ENCODE peak calls at places on chromosomes 12 and 14, in four cellular contexts. H is fibroblast of mammary gland, N is fibroblast of pulmonary artery, I is NB4. U is an unnamed sample.

GRCh38 chr12:66920205-66920604 is 241.3 kb upstream of the GRIP1 start:
- DNase-seq in H (no peak), N (no peak), I (no peak), U (no peak)

GRCh38 chr12:108638141-108638823 is 4.6 kb upstream of the SELPLG start:
- DNase-seq in I (peak), H (no peak), N (no peak), U (no peak)

GRCh38 chr14:93015505-93015904 is 92.6 kb downstream of the CHGA start:
- DNase-seq in H (no peak), N (no peak), I (no peak), U (no peak)

GRCh38 chr14:66066991-66067788 is 419.0 kb upstream of the CCDC196 start:
- DNase-seq in I (no peak), H (peak), N (peak), U (no peak)

GRCh38 chr12:57471-57980 is 9.0 kb upstream of the IQSEC3 start:
- DNase-seq in I (no peak), H (no peak), N (no peak), U (no peak)

GRCh38 chr12:93274937-93275336 is 102.8 kb upstream of the NUDT4 start:
- DNase-seq in H (no peak), I (no peak), N (no peak), U (no peak)

GRCh38 chr12:53091756-53092155 is 5.7 kb upstream of the IGFBP6 start:
- DNase-seq in H (no peak), I (no peak), N (no peak), U (no peak)

GRCh38 chr14:22973217-22974032 is 8.9 kb downstream of the AJUBA start:
- DNase-seq in H (peak), N (peak), I (peak), U (peak)

GRCh38 chr14:39956372-39956771 is 524.1 kb upstream of the FBXO33 start:
- DNase-seq in H (no peak), N (no peak), I (peak), U (peak)

GRCh38 chr12:14284189-14284722 is 81.2 kb upstream of the ATF7IP start:
- DNase-seq in I (no peak), N (peak), H (no peak), U (no peak)

GRCh38 chr14:99838555-99839193 is 45.5 kb downstream of the EML1 start:
- DNase-seq in N (peak), H (peak), I (no peak), U (no peak)

GRCh38 chr12:39807043-39807442 is 187.4 kb upstream of the ABCD2 start:
- DNase-seq in H (peak), N (peak), I (peak), U (peak)

GRCh38 chr12:64104376-64104775 is 117.7 kb downstream of the KICS2 start:
- DNase-seq in I (no peak), H (peak), N (peak), U (peak)

GRCh38 chr14:74135386-74135785 is 50.6 kb downstream of the LIN52 start:
- DNase-seq in H (peak), N (peak), I (no peak), U (peak)

GRCh38 chr12:132327351-132328171 is 1.8 kb downstream of the GALNT9 start:
- DNase-seq in N (peak), I (peak), H (peak), U (peak)

GRCh38 chr12:123972448-123973401 is at the start of the genes CCDC92 and ZNF664:
- DNase-seq in H (peak), I (peak), N (peak), U (peak)

GRCh38 chr12:92136883-92137582 is 8.6 kb downstream of the BTG1 start:
- DNase-seq in N (peak), H (peak), I (peak), U (peak)

GRCh38 chr14:24398943-24399801 is at the start of gene NYNRIN:
- DNase-seq in I (peak), N (peak), H (peak), U (no peak)

GRCh38 chr12:5210179-5210917 is 166.7 kb downstream of the KCNA5 start:
- DNase-seq in I (no peak), N (no peak), H (no peak), U (no peak)

GRCh38 chr14:104114421-104115130 is 23.8 kb upstream of the KIF26A start:
- DNase-seq in N (no peak), I (no peak), H (no peak), U (no peak)

GRCh38 chr14:73725116-73726024 is 11.2 kb upstream of the PNMA1 start:
- DNase-seq in H (peak), I (peak), N (peak), U (peak)

GRCh38 chr12:20807192-20808080 is 3.1 kb upstream of the SLCO1B3 start:
- DNase-seq in I (no peak), N (no peak), H (no peak), U (no peak)

GRCh38 chr12:113242018-113242418 is 20.8 kb downstream of the TPCN1 start:
- DNase-seq in I (peak), N (no peak), H (peak), U (peak)

GRCh38 chr12:113174461-113175384 is 10.6 kb downstream of the DDX54 start:
- DNase-seq in N (peak), I (peak), H (peak), U (peak)

GRCh38 chr12:45343269-45344051 is 127.6 kb downstream of the ANO6 start:
- DNase-seq in H (peak), I (no peak), N (peak), U (peak)

GRCh38 chr14:76876076-76876475 is 49.9 kb downstream of the LRRC74A start:
- DNase-seq in N (peak), I (peak), H (peak), U (peak)

GRCh38 chr12:39541471-39541870 is 78.1 kb downstream of the ABCD2 start:
- DNase-seq in I (no peak), N (no peak), H (no peak), U (no peak)

GRCh38 chr14:90383731-90384542 is 12.9 kb upstream of the CALM1 start:
- DNase-seq in I (peak), N (peak), H (peak), U (no peak)

GRCh38 chr12:67807808-67808207 is 159.3 kb downstream of the DYRK2 start:
- DNase-seq in N (peak), I (no peak), H (peak), U (no peak)

GRCh38 chr14:100436745-100437406 is 113.7 kb downstream of the SLC25A47 start:
- DNase-seq in N (no peak), I (no peak), H (no peak), U (no peak)

GRCh38 chr12:93358821-93359220 is 18.9 kb upstream of the NUDT4 start:
- DNase-seq in H (no peak), N (no peak), I (no peak), U (no peak)

GRCh38 chr12:26688344-26688904 is 144.6 kb downstream of the ITPR2 start:
- DNase-seq in H (no peak), I (no peak), N (no peak), U (no peak)

GRCh38 chr12:115774148-115774905 is 503.2 kb downstream of the MED13L start:
- DNase-seq in I (no peak), H (no peak), N (no peak), U (no peak)

GRCh38 chr12:95810411-95810810 is 19.8 kb upstream of the NTN4 start:
- DNase-seq in I (no peak), N (no peak), H (no peak), U (no peak)

GRCh38 chr12:95820096-95820703 is 29.6 kb upstream of the NTN4 start:
- DNase-seq in N (peak), I (peak), H (peak), U (peak)

DNA sequence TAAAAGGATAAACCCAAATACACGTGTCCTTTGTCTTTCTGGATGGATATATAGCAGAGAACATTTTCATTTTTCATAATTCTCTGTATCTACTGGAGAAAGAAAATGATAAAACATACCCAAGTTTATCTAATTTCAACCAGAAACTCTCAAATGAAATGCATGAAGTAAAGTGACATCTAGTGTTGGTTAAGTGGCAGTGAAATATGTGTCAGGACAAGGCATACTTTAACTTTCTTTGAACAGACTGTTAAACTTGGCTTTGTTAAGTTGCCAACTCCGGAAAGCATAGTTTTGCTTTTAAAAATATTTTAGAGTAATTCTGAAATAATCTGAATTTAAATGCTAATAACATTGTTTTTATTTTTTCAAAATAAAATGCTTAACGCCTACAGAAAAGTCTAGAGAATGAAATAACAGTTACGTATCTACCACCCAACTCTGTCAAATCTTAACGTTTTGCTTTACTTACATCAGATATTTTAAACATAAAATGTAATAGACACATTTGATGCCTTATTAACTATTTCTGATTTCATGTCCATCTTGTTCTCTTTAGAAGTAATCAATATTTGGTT is 25.2 kb upstream of the NTN4 start:
- DNase-seq in I (peak), N (peak), H (peak), U (peak)
- TF ChIP-seq CTCF in I (peak), N (peak), H (peak), U (peak)

DNA sequence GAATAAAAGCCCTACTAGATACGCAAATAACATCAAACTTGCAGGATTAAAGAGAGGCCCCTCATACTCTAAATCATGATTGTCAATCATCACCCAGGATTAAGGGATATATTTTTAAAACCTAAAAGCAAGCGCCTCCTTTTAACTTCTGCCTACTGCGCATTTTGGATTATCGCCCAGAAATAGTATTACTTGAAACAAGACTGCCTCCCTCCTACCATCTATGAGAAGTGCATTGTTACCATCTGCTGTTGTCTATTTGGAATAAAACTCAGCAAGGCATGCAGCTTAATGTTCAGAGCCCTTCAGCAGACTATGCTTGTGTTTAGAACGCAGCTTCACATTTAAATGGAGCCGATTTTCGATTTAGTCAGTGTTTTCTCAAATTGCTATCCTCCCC is 79.6 kb downstream of the EXOC5 start:
- DNase-seq in N (peak), H (peak), I (peak), U (no peak)
- TF ChIP-seq CTCF in N (peak), H (peak), I (no peak), U (no peak)

GRCh38 chr12:46349253-46349652 is 23.3 kb downstream of the SLC38A2 start:
- DNase-seq in N (no peak), I (no peak), H (no peak), U (no peak)
- TF ChIP-seq CTCF in N (no peak), I (no peak), H (no peak), U (no peak)

DNA sequence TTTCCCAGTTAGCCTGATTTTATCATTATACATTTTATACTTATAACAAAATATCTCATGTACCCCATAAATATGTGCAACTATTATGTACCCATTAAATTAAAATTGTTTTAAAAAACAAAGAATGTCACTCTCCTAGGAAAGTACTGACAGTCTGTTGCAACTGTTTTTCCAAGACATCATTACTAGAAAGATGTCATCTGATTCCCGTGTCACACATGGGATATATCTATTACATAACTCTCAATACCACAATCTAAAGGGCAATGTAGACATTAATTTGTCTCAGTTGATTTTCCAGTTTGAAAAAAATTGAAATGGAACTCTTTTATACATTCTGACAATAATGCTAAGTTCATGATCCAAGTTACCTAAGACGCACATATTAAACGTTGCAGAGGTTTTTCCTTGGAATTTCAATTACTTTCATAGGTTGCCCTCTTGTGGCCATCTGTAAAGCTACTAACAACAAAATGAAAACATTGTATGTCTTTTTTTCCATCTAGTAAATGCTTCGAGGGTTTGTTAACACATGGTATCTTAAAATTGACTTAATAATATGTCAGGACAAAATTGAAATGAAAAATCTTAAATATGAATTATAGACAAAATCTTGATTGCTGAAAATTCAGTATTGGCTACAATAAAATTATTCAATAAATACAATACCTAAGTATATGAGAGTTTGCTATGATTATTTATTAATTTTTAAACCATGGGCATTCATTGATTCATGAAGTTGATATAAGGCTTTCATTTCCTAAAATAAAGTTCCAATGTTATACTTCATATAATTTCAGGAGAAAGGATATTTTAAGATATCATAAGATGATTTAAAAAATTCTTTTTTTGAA is 131.6 kb downstream of the PPFIA2 start:
- DNase-seq in I (peak), N (peak), H (peak), U (peak)
- TF ChIP-seq CTCF in I (peak), N (peak), H (peak), U (peak)

DNA sequence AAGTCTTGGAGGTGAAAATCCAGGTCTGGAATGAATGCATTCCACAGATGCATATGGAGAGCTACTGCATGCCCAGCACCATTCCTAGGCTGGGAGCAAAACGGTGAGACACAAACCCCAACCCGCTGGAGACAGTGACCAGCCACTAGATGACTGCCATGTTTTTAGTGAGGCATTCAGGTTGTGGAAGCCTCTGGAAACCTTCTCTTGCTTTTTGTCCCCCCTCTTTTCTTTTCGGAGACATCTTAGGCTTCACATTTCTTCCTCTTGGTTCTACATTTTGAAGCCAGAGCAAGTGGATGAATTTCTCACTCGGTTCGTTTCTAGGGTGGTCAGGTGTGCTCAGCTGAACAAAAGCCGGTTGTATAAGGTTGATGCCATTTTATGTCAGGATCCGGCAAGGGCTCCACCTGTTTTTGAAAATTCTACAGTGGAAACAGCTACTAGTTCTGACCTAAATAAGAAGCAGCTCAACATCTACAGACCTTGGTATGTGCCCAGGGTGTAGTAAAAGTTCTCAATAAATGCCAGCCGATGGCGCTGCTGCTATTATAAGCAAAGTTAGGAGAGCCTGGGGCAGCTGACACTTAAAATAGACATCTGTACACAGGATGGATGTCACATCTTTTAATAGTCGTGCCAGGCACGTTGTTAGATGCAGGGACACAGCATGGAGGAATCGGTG is 1.8 kb upstream of the ZNF839 start:
- DNase-seq in N (peak), H (peak), I (peak), U (peak)
- TF ChIP-seq CTCF in N (peak), H (no peak), I (peak), U (no peak)